ENCODE peak calls at places on chromosomes 11 and 22, in six cellular contexts. One of them, this sample, is unnamed.

GRCh38 chr11:57191308-57191707 is 9.6 kb downstream of the LRRC55 start:
- DNase-seq in activated naive CD4-positive, alpha-beta T cell treated with anti-CD3 and anti-CD28 coated beads, Interleukin-2, amount 50 U/mL, for 16 hours: no peak
- DNase-seq in GOT3: no peak
- DNase-seq in RWPE1: no peak
- DNase-seq in Peyer's patch: no peak
- DNase-seq in T47D: no peak
- DNase-seq in this sample: no peak

GRCh38 chr22:24165673-24166072 is 15.6 kb upstream of the SUSD2 start:
- DNase-seq in activated naive CD4-positive, alpha-beta T cell treated with anti-CD3 and anti-CD28 coated beads, Interleukin-2, amount 50 U/mL, for 16 hours: no peak
- DNase-seq in GOT3: no peak
- DNase-seq in RWPE1: no peak
- DNase-seq in Peyer's patch: no peak
- DNase-seq in T47D: no peak
- DNase-seq in this sample: no peak

GRCh38 chr22:46069518-46070214 is 80.7 kb upstream of the PPARA start:
- DNase-seq in activated naive CD4-positive, alpha-beta T cell treated with anti-CD3 and anti-CD28 coated beads, Interleukin-2, amount 50 U/mL, for 16 hours: peak
- DNase-seq in GOT3: peak
- DNase-seq in RWPE1: peak
- DNase-seq in Peyer's patch: peak
- DNase-seq in T47D: peak
- DNase-seq in this sample: peak

GRCh38 chr22:36194971-36195370 is 6.6 kb downstream of the APOL4 start:
- DNase-seq in activated naive CD4-positive, alpha-beta T cell treated with anti-CD3 and anti-CD28 coated beads, Interleukin-2, amount 50 U/mL, for 16 hours: peak
- DNase-seq in GOT3: no peak
- DNase-seq in RWPE1: no peak
- DNase-seq in Peyer's patch: peak
- DNase-seq in T47D: peak
- DNase-seq in this sample: peak

GRCh38 chr11:126317681-126318641 is 14.1 kb downstream of the DCPS start:
- DNase-seq in activated naive CD4-positive, alpha-beta T cell treated with anti-CD3 and anti-CD28 coated beads, Interleukin-2, amount 50 U/mL, for 16 hours: no peak
- DNase-seq in GOT3: no peak
- DNase-seq in RWPE1: no peak
- DNase-seq in Peyer's patch: peak
- DNase-seq in T47D: no peak
- DNase-seq in this sample: peak

GRCh38 chr11:83441171-83441570 is 155.0 kb upstream of the CCDC90B start:
- DNase-seq in activated naive CD4-positive, alpha-beta T cell treated with anti-CD3 and anti-CD28 coated beads, Interleukin-2, amount 50 U/mL, for 16 hours: no peak
- DNase-seq in GOT3: no peak
- DNase-seq in RWPE1: no peak
- DNase-seq in Peyer's patch: no peak
- DNase-seq in T47D: no peak
- DNase-seq in this sample: no peak

GRCh38 chr11:119206512-119207299 is 567 bp downstream of the CBL start:
- DNase-seq in activated naive CD4-positive, alpha-beta T cell treated with anti-CD3 and anti-CD28 coated beads, Interleukin-2, amount 50 U/mL, for 16 hours: peak
- DNase-seq in GOT3: no peak
- DNase-seq in RWPE1: peak
- DNase-seq in Peyer's patch: peak
- DNase-seq in T47D: peak
- DNase-seq in this sample: peak

GRCh38 chr11:57491371-57492061 is 24.0 kb downstream of the SLC43A1 start:
- DNase-seq in activated naive CD4-positive, alpha-beta T cell treated with anti-CD3 and anti-CD28 coated beads, Interleukin-2, amount 50 U/mL, for 16 hours: peak
- DNase-seq in GOT3: no peak
- DNase-seq in RWPE1: no peak
- DNase-seq in Peyer's patch: peak
- DNase-seq in T47D: peak
- DNase-seq in this sample: no peak